ENCODE peak calls at places on chromosomes 11 and 22, in six cellular contexts. One of them, this sample, is unnamed.

GRCh38 chr22:38986629-38987028 is 4.5 kb downstream of the APOBEC3B start:
- DNase-seq in NCI-H1092 treated with DMSO at 0.1 percent for 48 hours: no peak
- DNase-seq in stimulated activated CD4-positive, alpha-beta T cell treated with anti-CD3 and anti-CD28 coated beads, TNF-alpha, amount 100 ng/mL, for 24 hours: no peak
- DNase-seq in fibroblast of the aortic adventitia: no peak
- DNase-seq in ureter: no peak
- DNase-seq in fibroblast of mammary gland: no peak
- DNase-seq in this sample: no peak

GRCh38 chr22:36201630-36202312 is at the start of gene APOL4:
- DNase-seq in NCI-H1092 treated with DMSO at 0.1 percent for 48 hours: peak
- DNase-seq in stimulated activated CD4-positive, alpha-beta T cell treated with anti-CD3 and anti-CD28 coated beads, TNF-alpha, amount 100 ng/mL, for 24 hours: no peak
- DNase-seq in fibroblast of the aortic adventitia: peak
- DNase-seq in ureter: peak
- DNase-seq in fibroblast of mammary gland: peak
- DNase-seq in this sample: no peak

GRCh38 chr11:84981296-84981695 is 645.8 kb downstream of the DLG2 start:
- DNase-seq in NCI-H1092 treated with DMSO at 0.1 percent for 48 hours: no peak
- DNase-seq in stimulated activated CD4-positive, alpha-beta T cell treated with anti-CD3 and anti-CD28 coated beads, TNF-alpha, amount 100 ng/mL, for 24 hours: no peak
- DNase-seq in fibroblast of the aortic adventitia: no peak
- DNase-seq in ureter: no peak
- DNase-seq in fibroblast of mammary gland: no peak
- DNase-seq in this sample: no peak

GRCh38 chr22:37021710-37022482 is 2.4 kb downstream of the MPST start:
- DNase-seq in NCI-H1092 treated with DMSO at 0.1 percent for 48 hours: no peak
- DNase-seq in stimulated activated CD4-positive, alpha-beta T cell treated with anti-CD3 and anti-CD28 coated beads, TNF-alpha, amount 100 ng/mL, for 24 hours: peak
- DNase-seq in fibroblast of the aortic adventitia: peak
- DNase-seq in ureter: no peak
- DNase-seq in fibroblast of mammary gland: peak
- DNase-seq in this sample: peak

GRCh38 chr11:62193954-62194353 is 3.9 kb downstream of the SCGB1D1 start:
- DNase-seq in NCI-H1092 treated with DMSO at 0.1 percent for 48 hours: no peak
- DNase-seq in stimulated activated CD4-positive, alpha-beta T cell treated with anti-CD3 and anti-CD28 coated beads, TNF-alpha, amount 100 ng/mL, for 24 hours: no peak
- DNase-seq in fibroblast of the aortic adventitia: no peak
- DNase-seq in ureter: no peak
- DNase-seq in fibroblast of mammary gland: no peak
- DNase-seq in this sample: no peak

GRCh38 chr11:5043385-5043784 is 2.9 kb upstream of the OR52J3 start:
- DNase-seq in NCI-H1092 treated with DMSO at 0.1 percent for 48 hours: no peak
- DNase-seq in stimulated activated CD4-positive, alpha-beta T cell treated with anti-CD3 and anti-CD28 coated beads, TNF-alpha, amount 100 ng/mL, for 24 hours: no peak
- DNase-seq in fibroblast of the aortic adventitia: no peak
- DNase-seq in ureter: no peak
- DNase-seq in fibroblast of mammary gland: peak
- DNase-seq in this sample: no peak

GRCh38 chr11:104727095-104727494 is 171.2 kb downstream of the CASP12 start:
- DNase-seq in NCI-H1092 treated with DMSO at 0.1 percent for 48 hours: no peak
- DNase-seq in stimulated activated CD4-positive, alpha-beta T cell treated with anti-CD3 and anti-CD28 coated beads, TNF-alpha, amount 100 ng/mL, for 24 hours: no peak
- DNase-seq in fibroblast of the aortic adventitia: no peak
- DNase-seq in ureter: no peak
- DNase-seq in fibroblast of mammary gland: no peak
- DNase-seq in this sample: no peak

GRCh38 chr11:65918211-65919150 is at the start of gene C11orf68:
- DNase-seq in NCI-H1092 treated with DMSO at 0.1 percent for 48 hours: peak
- DNase-seq in stimulated activated CD4-positive, alpha-beta T cell treated with anti-CD3 and anti-CD28 coated beads, TNF-alpha, amount 100 ng/mL, for 24 hours: no peak
- DNase-seq in fibroblast of the aortic adventitia: no peak
- DNase-seq in ureter: peak
- DNase-seq in fibroblast of mammary gland: no peak
- DNase-seq in this sample: no peak

GRCh38 chr11:6602096-6602940 is 1.1 kb downstream of the RRP8 start:
- DNase-seq in NCI-H1092 treated with DMSO at 0.1 percent for 48 hours: no peak
- DNase-seq in stimulated activated CD4-positive, alpha-beta T cell treated with anti-CD3 and anti-CD28 coated beads, TNF-alpha, amount 100 ng/mL, for 24 hours: no peak
- DNase-seq in fibroblast of the aortic adventitia: no peak
- DNase-seq in ureter: no peak
- DNase-seq in fibroblast of mammary gland: no peak
- DNase-seq in this sample: no peak

GRCh38 chr11:130449246-130449990 is 973 bp downstream of the ADAMTS15 start:
- DNase-seq in NCI-H1092 treated with DMSO at 0.1 percent for 48 hours: no peak
- DNase-seq in stimulated activated CD4-positive, alpha-beta T cell treated with anti-CD3 and anti-CD28 coated beads, TNF-alpha, amount 100 ng/mL, for 24 hours: no peak
- DNase-seq in fibroblast of the aortic adventitia: peak
- DNase-seq in ureter: no peak
- DNase-seq in fibroblast of mammary gland: no peak
- DNase-seq in this sample: no peak

GRCh38 chr11:62054484-62055121 is 69.2 kb upstream of the INCENP start:
- DNase-seq in NCI-H1092 treated with DMSO at 0.1 percent for 48 hours: peak
- DNase-seq in stimulated activated CD4-positive, alpha-beta T cell treated with anti-CD3 and anti-CD28 coated beads, TNF-alpha, amount 100 ng/mL, for 24 hours: no peak
- DNase-seq in fibroblast of the aortic adventitia: peak
- DNase-seq in ureter: no peak
- DNase-seq in fibroblast of mammary gland: peak
- DNase-seq in this sample: no peak

GRCh38 chr22:28594076-28594783 is 85.4 kb downstream of the TTC28 start:
- DNase-seq in NCI-H1092 treated with DMSO at 0.1 percent for 48 hours: no peak
- DNase-seq in stimulated activated CD4-positive, alpha-beta T cell treated with anti-CD3 and anti-CD28 coated beads, TNF-alpha, amount 100 ng/mL, for 24 hours: no peak
- DNase-seq in fibroblast of the aortic adventitia: no peak
- DNase-seq in ureter: no peak
- DNase-seq in fibroblast of mammary gland: no peak
- DNase-seq in this sample: no peak

GRCh38 chr22:33896801-33897620 is 23.3 kb downstream of the LARGE1 start:
- DNase-seq in NCI-H1092 treated with DMSO at 0.1 percent for 48 hours: no peak
- DNase-seq in stimulated activated CD4-positive, alpha-beta T cell treated with anti-CD3 and anti-CD28 coated beads, TNF-alpha, amount 100 ng/mL, for 24 hours: no peak
- DNase-seq in fibroblast of the aortic adventitia: peak
- DNase-seq in ureter: no peak
- DNase-seq in fibroblast of mammary gland: peak
- DNase-seq in this sample: no peak

GRCh38 chr11:27864046-27865025 is 164.1 kb upstream of the BDNF start:
- DNase-seq in NCI-H1092 treated with DMSO at 0.1 percent for 48 hours: peak
- DNase-seq in stimulated activated CD4-positive, alpha-beta T cell treated with anti-CD3 and anti-CD28 coated beads, TNF-alpha, amount 100 ng/mL, for 24 hours: no peak
- DNase-seq in fibroblast of the aortic adventitia: no peak
- DNase-seq in ureter: no peak
- DNase-seq in fibroblast of mammary gland: no peak
- DNase-seq in this sample: no peak

GRCh38 chr22:46098525-46099475 is 51.5 kb upstream of the PPARA start:
- DNase-seq in NCI-H1092 treated with DMSO at 0.1 percent for 48 hours: no peak
- DNase-seq in stimulated activated CD4-positive, alpha-beta T cell treated with anti-CD3 and anti-CD28 coated beads, TNF-alpha, amount 100 ng/mL, for 24 hours: no peak
- DNase-seq in fibroblast of the aortic adventitia: no peak
- DNase-seq in ureter: no peak
- DNase-seq in fibroblast of mammary gland: no peak
- DNase-seq in this sample: no peak

GRCh38 chr11:57387284-57388030 is 3.0 kb downstream of the PRG2 start:
- DNase-seq in NCI-H1092 treated with DMSO at 0.1 percent for 48 hours: no peak
- DNase-seq in stimulated activated CD4-positive, alpha-beta T cell treated with anti-CD3 and anti-CD28 coated beads, TNF-alpha, amount 100 ng/mL, for 24 hours: no peak
- DNase-seq in fibroblast of the aortic adventitia: peak
- DNase-seq in ureter: no peak
- DNase-seq in fibroblast of mammary gland: peak
- DNase-seq in this sample: no peak

GRCh38 chr22:41597635-41597953 is 8.0 kb upstream of the PMM1 start:
- DNase-seq in NCI-H1092 treated with DMSO at 0.1 percent for 48 hours: no peak
- DNase-seq in stimulated activated CD4-positive, alpha-beta T cell treated with anti-CD3 and anti-CD28 coated beads, TNF-alpha, amount 100 ng/mL, for 24 hours: no peak
- DNase-seq in fibroblast of the aortic adventitia: no peak
- DNase-seq in ureter: no peak
- DNase-seq in fibroblast of mammary gland: no peak
- DNase-seq in this sample: no peak

GRCh38 chr22:21947040-21948014 is 5.3 kb downstream of the PPM1F start:
- DNase-seq in NCI-H1092 treated with DMSO at 0.1 percent for 48 hours: no peak
- DNase-seq in stimulated activated CD4-positive, alpha-beta T cell treated with anti-CD3 and anti-CD28 coated beads, TNF-alpha, amount 100 ng/mL, for 24 hours: no peak
- DNase-seq in fibroblast of the aortic adventitia: peak
- DNase-seq in ureter: no peak
- DNase-seq in fibroblast of mammary gland: peak
- DNase-seq in this sample: no peak

GRCh38 chr22:22348127-22348814 is 103.7 kb downstream of the VPREB1 start:
- DNase-seq in NCI-H1092 treated with DMSO at 0.1 percent for 48 hours: no peak
- DNase-seq in stimulated activated CD4-positive, alpha-beta T cell treated with anti-CD3 and anti-CD28 coated beads, TNF-alpha, amount 100 ng/mL, for 24 hours: no peak
- DNase-seq in fibroblast of the aortic adventitia: no peak
- DNase-seq in ureter: no peak
- DNase-seq in fibroblast of mammary gland: no peak
- DNase-seq in this sample: no peak

GRCh38 chr22:50672041-50672440 is 582 bp upstream of the SHANK3 start:
- DNase-seq in NCI-H1092 treated with DMSO at 0.1 percent for 48 hours: no peak
- DNase-seq in stimulated activated CD4-positive, alpha-beta T cell treated with anti-CD3 and anti-CD28 coated beads, TNF-alpha, amount 100 ng/mL, for 24 hours: no peak
- DNase-seq in fibroblast of the aortic adventitia: no peak
- DNase-seq in ureter: no peak
- DNase-seq in fibroblast of mammary gland: no peak
- DNase-seq in this sample: no peak

GRCh38 chr11:78202733-78203167 is 14.0 kb downstream of the USP35 start:
- DNase-seq in NCI-H1092 treated with DMSO at 0.1 percent for 48 hours: no peak
- DNase-seq in stimulated activated CD4-positive, alpha-beta T cell treated with anti-CD3 and anti-CD28 coated beads, TNF-alpha, amount 100 ng/mL, for 24 hours: no peak
- DNase-seq in fibroblast of the aortic adventitia: no peak
- DNase-seq in ureter: no peak
- DNase-seq in fibroblast of mammary gland: no peak
- DNase-seq in this sample: peak

GRCh38 chr11:117175104-117175503 is 3.4 kb upstream of the SIDT2 start:
- DNase-seq in NCI-H1092 treated with DMSO at 0.1 percent for 48 hours: no peak
- DNase-seq in stimulated activated CD4-positive, alpha-beta T cell treated with anti-CD3 and anti-CD28 coated beads, TNF-alpha, amount 100 ng/mL, for 24 hours: no peak
- DNase-seq in fibroblast of the aortic adventitia: no peak
- DNase-seq in ureter: no peak
- DNase-seq in fibroblast of mammary gland: no peak
- DNase-seq in this sample: no peak

GRCh38 chr11:65786786-65787636 is at the start of gene OVOL1:
- DNase-seq in NCI-H1092 treated with DMSO at 0.1 percent for 48 hours: no peak
- DNase-seq in stimulated activated CD4-positive, alpha-beta T cell treated with anti-CD3 and anti-CD28 coated beads, TNF-alpha, amount 100 ng/mL, for 24 hours: no peak
- DNase-seq in fibroblast of the aortic adventitia: no peak
- DNase-seq in ureter: peak
- DNase-seq in fibroblast of mammary gland: no peak
- DNase-seq in this sample: peak

GRCh38 chr11:28298209-28298608 is 190.0 kb downstream of the METTL15 start:
- DNase-seq in NCI-H1092 treated with DMSO at 0.1 percent for 48 hours: no peak
- DNase-seq in stimulated activated CD4-positive, alpha-beta T cell treated with anti-CD3 and anti-CD28 coated beads, TNF-alpha, amount 100 ng/mL, for 24 hours: no peak
- DNase-seq in fibroblast of the aortic adventitia: no peak
- DNase-seq in ureter: no peak
- DNase-seq in fibroblast of mammary gland: no peak
- DNase-seq in this sample: no peak

GRCh38 chr22:50684986-50685385 is 12.4 kb downstream of the SHANK3 start:
- DNase-seq in NCI-H1092 treated with DMSO at 0.1 percent for 48 hours: no peak
- DNase-seq in stimulated activated CD4-positive, alpha-beta T cell treated with anti-CD3 and anti-CD28 coated beads, TNF-alpha, amount 100 ng/mL, for 24 hours: no peak
- DNase-seq in fibroblast of the aortic adventitia: peak
- DNase-seq in ureter: no peak
- DNase-seq in fibroblast of mammary gland: peak
- DNase-seq in this sample: no peak

GRCh38 chr22:49209452-49210195 is 618.0 kb downstream of the BRD1 start:
- DNase-seq in NCI-H1092 treated with DMSO at 0.1 percent for 48 hours: peak
- DNase-seq in stimulated activated CD4-positive, alpha-beta T cell treated with anti-CD3 and anti-CD28 coated beads, TNF-alpha, amount 100 ng/mL, for 24 hours: no peak
- DNase-seq in fibroblast of the aortic adventitia: no peak
- DNase-seq in ureter: peak
- DNase-seq in fibroblast of mammary gland: no peak
- DNase-seq in this sample: no peak

GRCh38 chr11:63687845-63688244 is 6.5 kb downstream of the RTN3 start:
- DNase-seq in NCI-H1092 treated with DMSO at 0.1 percent for 48 hours: no peak
- DNase-seq in stimulated activated CD4-positive, alpha-beta T cell treated with anti-CD3 and anti-CD28 coated beads, TNF-alpha, amount 100 ng/mL, for 24 hours: no peak
- DNase-seq in fibroblast of the aortic adventitia: no peak
- DNase-seq in ureter: no peak
- DNase-seq in fibroblast of mammary gland: peak
- DNase-seq in this sample: no peak

GRCh38 chr11:64834723-64835615 is 9.5 kb downstream of the CDC42BPG start:
- DNase-seq in NCI-H1092 treated with DMSO at 0.1 percent for 48 hours: no peak
- DNase-seq in stimulated activated CD4-positive, alpha-beta T cell treated with anti-CD3 and anti-CD28 coated beads, TNF-alpha, amount 100 ng/mL, for 24 hours: no peak
- DNase-seq in fibroblast of the aortic adventitia: no peak
- DNase-seq in ureter: no peak
- DNase-seq in fibroblast of mammary gland: no peak
- DNase-seq in this sample: no peak

GRCh38 chr22:26777402-26777801 is 120.0 kb downstream of the MIAT start:
- DNase-seq in NCI-H1092 treated with DMSO at 0.1 percent for 48 hours: no peak
- DNase-seq in stimulated activated CD4-positive, alpha-beta T cell treated with anti-CD3 and anti-CD28 coated beads, TNF-alpha, amount 100 ng/mL, for 24 hours: no peak
- DNase-seq in fibroblast of the aortic adventitia: peak
- DNase-seq in ureter: no peak
- DNase-seq in fibroblast of mammary gland: no peak
- DNase-seq in this sample: no peak

GRCh38 chr22:38758276-38758945 is 2.6 kb upstream of the SUN2 start:
- DNase-seq in NCI-H1092 treated with DMSO at 0.1 percent for 48 hours: no peak
- DNase-seq in stimulated activated CD4-positive, alpha-beta T cell treated with anti-CD3 and anti-CD28 coated beads, TNF-alpha, amount 100 ng/mL, for 24 hours: peak
- DNase-seq in fibroblast of the aortic adventitia: no peak
- DNase-seq in ureter: no peak
- DNase-seq in fibroblast of mammary gland: no peak
- DNase-seq in this sample: peak

GRCh38 chr22:46914916-46915894 is 152.8 kb downstream of the TBC1D22A start:
- DNase-seq in NCI-H1092 treated with DMSO at 0.1 percent for 48 hours: no peak
- DNase-seq in stimulated activated CD4-positive, alpha-beta T cell treated with anti-CD3 and anti-CD28 coated beads, TNF-alpha, amount 100 ng/mL, for 24 hours: no peak
- DNase-seq in fibroblast of the aortic adventitia: no peak
- DNase-seq in ureter: no peak
- DNase-seq in fibroblast of mammary gland: no peak
- DNase-seq in this sample: no peak

This sample was measured in naive B cell.